ENCODE peak calls at places on chromosomes 1 and 21, in seven cellular contexts. One of them, this sample, is unnamed.
A peak's percentile ranks its signal among the peaks of the same experiment; 100 is the strongest.

GRCh38 chr1:223454959-223455358 is 61.7 kb downstream of the CCDC185 start:
- DNase-seq in HTR-8/SVneo: no peak
- DNase-seq in astrocyte of the hippocampus: no peak
- DNase-seq in astrocyte of the spinal cord: no peak
- DNase-seq in skeletal muscle cell: no peak
- DNase-seq in stimulated activated effector memory CD8-positive, alpha-beta T cell treated with anti-CD3 and anti-CD28 coated beads, Interleukin-12 subunit alpha, Interleukin-12 subunit beta, amount 100 ng/mL, for 72 hours: no peak
- DNase-seq in neural progenitor cell: no peak
- DNase-seq in this sample: no peak

GRCh38 chr1:163912491-163912890 is 590.7 kb downstream of the NUF2 start:
- DNase-seq in astrocyte of the hippocampus: no peak
- DNase-seq in skeletal muscle cell: no peak
- DNase-seq in astrocyte of the spinal cord: no peak
- DNase-seq in neural progenitor cell: no peak
- DNase-seq in stimulated activated effector memory CD8-positive, alpha-beta T cell treated with anti-CD3 and anti-CD28 coated beads, Interleukin-12 subunit alpha, Interleukin-12 subunit beta, amount 100 ng/mL, for 72 hours: no peak
- DNase-seq in HTR-8/SVneo: no peak
- DNase-seq in this sample: no peak

GRCh38 chr1:237838320-237838719 is 52.4 kb downstream of the ZP4 start:
- DNase-seq in HTR-8/SVneo: no peak
- DNase-seq in skeletal muscle cell: no peak
- DNase-seq in astrocyte of the hippocampus: no peak
- DNase-seq in astrocyte of the spinal cord: no peak
- DNase-seq in neural progenitor cell: no peak
- DNase-seq in stimulated activated effector memory CD8-positive, alpha-beta T cell treated with anti-CD3 and anti-CD28 coated beads, Interleukin-12 subunit alpha, Interleukin-12 subunit beta, amount 100 ng/mL, for 72 hours: no peak
- DNase-seq in this sample: no peak

GRCh38 chr21:37546949-37547614 is 180.5 kb downstream of the DYRK1A start:
- DNase-seq in neural progenitor cell: no peak
- DNase-seq in astrocyte of the hippocampus: no peak
- DNase-seq in astrocyte of the spinal cord: no peak
- DNase-seq in skeletal muscle cell: no peak
- DNase-seq in HTR-8/SVneo: peak; percentile 50
- DNase-seq in stimulated activated effector memory CD8-positive, alpha-beta T cell treated with anti-CD3 and anti-CD28 coated beads, Interleukin-12 subunit alpha, Interleukin-12 subunit beta, amount 100 ng/mL, for 72 hours: no peak
- DNase-seq in this sample: no peak

GRCh38 chr1:78333426-78334012 is 157.3 kb upstream of the PTGFR start:
- DNase-seq in HTR-8/SVneo: no peak
- DNase-seq in stimulated activated effector memory CD8-positive, alpha-beta T cell treated with anti-CD3 and anti-CD28 coated beads, Interleukin-12 subunit alpha, Interleukin-12 subunit beta, amount 100 ng/mL, for 72 hours: no peak
- DNase-seq in skeletal muscle cell: no peak
- DNase-seq in neural progenitor cell: peak; percentile 40
- DNase-seq in astrocyte of the spinal cord: no peak
- DNase-seq in astrocyte of the hippocampus: no peak
- DNase-seq in this sample: no peak

GRCh38 chr1:171663036-171663853 is 10.8 kb upstream of the MYOC start:
- DNase-seq in stimulated activated effector memory CD8-positive, alpha-beta T cell treated with anti-CD3 and anti-CD28 coated beads, Interleukin-12 subunit alpha, Interleukin-12 subunit beta, amount 100 ng/mL, for 72 hours: no peak
- DNase-seq in astrocyte of the hippocampus: no peak
- DNase-seq in neural progenitor cell: no peak
- DNase-seq in skeletal muscle cell: no peak
- DNase-seq in HTR-8/SVneo: no peak
- DNase-seq in astrocyte of the spinal cord: no peak
- DNase-seq in this sample: no peak

GRCh38 chr1:213429642-213430041 is 378.6 kb downstream of the RPS6KC1 start:
- DNase-seq in astrocyte of the spinal cord: no peak
- DNase-seq in stimulated activated effector memory CD8-positive, alpha-beta T cell treated with anti-CD3 and anti-CD28 coated beads, Interleukin-12 subunit alpha, Interleukin-12 subunit beta, amount 100 ng/mL, for 72 hours: no peak
- DNase-seq in neural progenitor cell: no peak
- DNase-seq in astrocyte of the hippocampus: no peak
- DNase-seq in skeletal muscle cell: no peak
- DNase-seq in HTR-8/SVneo: no peak
- DNase-seq in this sample: no peak

GRCh38 chr21:43591468-43592050 is 67.7 kb downstream of the HSF2BP start:
- DNase-seq in HTR-8/SVneo: no peak
- DNase-seq in astrocyte of the hippocampus: no peak
- DNase-seq in skeletal muscle cell: no peak
- DNase-seq in stimulated activated effector memory CD8-positive, alpha-beta T cell treated with anti-CD3 and anti-CD28 coated beads, Interleukin-12 subunit alpha, Interleukin-12 subunit beta, amount 100 ng/mL, for 72 hours: no peak
- DNase-seq in neural progenitor cell: no peak
- DNase-seq in astrocyte of the spinal cord: no peak
- DNase-seq in this sample: no peak

GRCh38 chr21:28823464-28823863 is 169.2 kb downstream of the LTN1 start:
- DNase-seq in stimulated activated effector memory CD8-positive, alpha-beta T cell treated with anti-CD3 and anti-CD28 coated beads, Interleukin-12 subunit alpha, Interleukin-12 subunit beta, amount 100 ng/mL, for 72 hours: no peak
- DNase-seq in astrocyte of the spinal cord: no peak
- DNase-seq in astrocyte of the hippocampus: no peak
- DNase-seq in neural progenitor cell: no peak
- DNase-seq in HTR-8/SVneo: no peak
- DNase-seq in skeletal muscle cell: no peak
- DNase-seq in this sample: no peak

GRCh38 chr1:183589384-183589783 is 875 bp downstream of the NCF2 start:
- DNase-seq in neural progenitor cell: no peak
- DNase-seq in skeletal muscle cell: no peak
- DNase-seq in stimulated activated effector memory CD8-positive, alpha-beta T cell treated with anti-CD3 and anti-CD28 coated beads, Interleukin-12 subunit alpha, Interleukin-12 subunit beta, amount 100 ng/mL, for 72 hours: no peak
- DNase-seq in HTR-8/SVneo: no peak
- DNase-seq in astrocyte of the hippocampus: no peak
- DNase-seq in astrocyte of the spinal cord: no peak
- DNase-seq in this sample: no peak

GRCh38 chr1:17451731-17452130 is 12.3 kb upstream of the RCC2 start:
- DNase-seq in stimulated activated effector memory CD8-positive, alpha-beta T cell treated with anti-CD3 and anti-CD28 coated beads, Interleukin-12 subunit alpha, Interleukin-12 subunit beta, amount 100 ng/mL, for 72 hours: no peak
- DNase-seq in astrocyte of the spinal cord: no peak
- DNase-seq in skeletal muscle cell: no peak
- DNase-seq in astrocyte of the hippocampus: peak; percentile 58
- DNase-seq in HTR-8/SVneo: no peak
- DNase-seq in neural progenitor cell: no peak
- DNase-seq in this sample: no peak

GRCh38 chr1:6208723-6209660 is 3.1 kb downstream of the RNF207 start:
- DNase-seq in stimulated activated effector memory CD8-positive, alpha-beta T cell treated with anti-CD3 and anti-CD28 coated beads, Interleukin-12 subunit alpha, Interleukin-12 subunit beta, amount 100 ng/mL, for 72 hours: no peak
- DNase-seq in neural progenitor cell: peak; percentile 82
- DNase-seq in astrocyte of the spinal cord: peak; percentile 26
- DNase-seq in astrocyte of the hippocampus: peak; percentile 73
- DNase-seq in HTR-8/SVneo: no peak
- DNase-seq in skeletal muscle cell: no peak
- DNase-seq in this sample: no peak

GRCh38 chr1:8096105-8097011 is 70.2 kb upstream of the ERRFI1 start:
- DNase-seq in stimulated activated effector memory CD8-positive, alpha-beta T cell treated with anti-CD3 and anti-CD28 coated beads, Interleukin-12 subunit alpha, Interleukin-12 subunit beta, amount 100 ng/mL, for 72 hours: no peak
- DNase-seq in skeletal muscle cell: peak; percentile 71
- DNase-seq in HTR-8/SVneo: no peak
- DNase-seq in astrocyte of the hippocampus: peak; percentile 63
- DNase-seq in neural progenitor cell: no peak
- DNase-seq in astrocyte of the spinal cord: peak; percentile 86
- DNase-seq in this sample: no peak

GRCh38 chr1:30270468-30270867 is 452.9 kb downstream of the MATN1 start:
- DNase-seq in stimulated activated effector memory CD8-positive, alpha-beta T cell treated with anti-CD3 and anti-CD28 coated beads, Interleukin-12 subunit alpha, Interleukin-12 subunit beta, amount 100 ng/mL, for 72 hours: no peak
- DNase-seq in HTR-8/SVneo: no peak
- DNase-seq in neural progenitor cell: no peak
- DNase-seq in astrocyte of the hippocampus: no peak
- DNase-seq in skeletal muscle cell: no peak
- DNase-seq in astrocyte of the spinal cord: no peak
- DNase-seq in this sample: no peak

GRCh38 chr1:46198026-46198826 is at the start of gene POMGNT1:
- DNase-seq in astrocyte of the spinal cord: peak; percentile 47
- DNase-seq in HTR-8/SVneo: peak; percentile 63
- DNase-seq in astrocyte of the hippocampus: peak; percentile 86
- DNase-seq in stimulated activated effector memory CD8-positive, alpha-beta T cell treated with anti-CD3 and anti-CD28 coated beads, Interleukin-12 subunit alpha, Interleukin-12 subunit beta, amount 100 ng/mL, for 72 hours: peak; percentile 71
- DNase-seq in skeletal muscle cell: no peak
- DNase-seq in neural progenitor cell: peak; percentile 89
- DNase-seq in this sample: peak; percentile 45

GRCh38 chr1:233005703-233006102 is 55.3 kb downstream of the NTPCR start:
- DNase-seq in stimulated activated effector memory CD8-positive, alpha-beta T cell treated with anti-CD3 and anti-CD28 coated beads, Interleukin-12 subunit alpha, Interleukin-12 subunit beta, amount 100 ng/mL, for 72 hours: no peak
- DNase-seq in skeletal muscle cell: peak; percentile 27
- DNase-seq in astrocyte of the hippocampus: peak; percentile 15
- DNase-seq in neural progenitor cell: no peak
- DNase-seq in HTR-8/SVneo: peak; percentile 69
- DNase-seq in astrocyte of the spinal cord: peak; percentile 12
- DNase-seq in this sample: no peak

GRCh38 chr1:3483801-3484444 is 29.5 kb downstream of the ARHGEF16 start:
- DNase-seq in astrocyte of the spinal cord: no peak
- DNase-seq in HTR-8/SVneo: no peak
- DNase-seq in skeletal muscle cell: no peak
- DNase-seq in astrocyte of the hippocampus: peak; percentile 57
- DNase-seq in neural progenitor cell: peak; percentile 59
- DNase-seq in stimulated activated effector memory CD8-positive, alpha-beta T cell treated with anti-CD3 and anti-CD28 coated beads, Interleukin-12 subunit alpha, Interleukin-12 subunit beta, amount 100 ng/mL, for 72 hours: peak; percentile 43
- DNase-seq in this sample: peak; percentile 14

GRCh38 chr21:36889401-36889800 is 77.1 kb downstream of the HLCS start:
- DNase-seq in astrocyte of the spinal cord: peak; percentile 9
- DNase-seq in HTR-8/SVneo: no peak
- DNase-seq in stimulated activated effector memory CD8-positive, alpha-beta T cell treated with anti-CD3 and anti-CD28 coated beads, Interleukin-12 subunit alpha, Interleukin-12 subunit beta, amount 100 ng/mL, for 72 hours: no peak
- DNase-seq in skeletal muscle cell: no peak
- DNase-seq in neural progenitor cell: no peak
- DNase-seq in astrocyte of the hippocampus: no peak
- DNase-seq in this sample: no peak

GRCh38 chr1:180571060-180571831 is 12.5 kb downstream of the OVAAL start:
- DNase-seq in HTR-8/SVneo: no peak
- DNase-seq in skeletal muscle cell: no peak
- DNase-seq in stimulated activated effector memory CD8-positive, alpha-beta T cell treated with anti-CD3 and anti-CD28 coated beads, Interleukin-12 subunit alpha, Interleukin-12 subunit beta, amount 100 ng/mL, for 72 hours: no peak
- DNase-seq in neural progenitor cell: no peak
- DNase-seq in astrocyte of the spinal cord: peak; percentile 23
- DNase-seq in astrocyte of the hippocampus: no peak
- DNase-seq in this sample: no peak

This sample was measured in NK-92 treated with Interleukin-12 subunit alpha and Interleukin-12 subunit beta, amount 100 ng/mL, for 24 hours.